ENCODE peak calls at places on chromosomes 16 and 17, in four cellular contexts. B is neural progenitor cell, R is PC-9, K is AG04449. D is an unnamed sample.
A peak's percentile ranks its signal among the peaks of the same experiment; 100 is the strongest.

GRCh38 chr16:70712942-70713341 is 27.1 kb upstream of the MTSS2 start:
- DNase-seq in K (no peak), R (no peak), B (no peak), D (no peak)

GRCh38 chr17:45386180-45386579 is 46.5 kb downstream of the ARHGAP27 start:
- DNase-seq in R (no peak), K (no peak), B (no peak), D (no peak)

GRCh38 chr17:61568219-61569072 is 22.6 kb downstream of the NACA2 start:
- DNase-seq in B (no peak), R (peak; percentile 17), K (no peak), D (no peak)

GRCh38 chr17:2392252-2393183 is 8.3 kb downstream of the MNT start:
- DNase-seq in R (peak; percentile 99), B (peak; percentile 98), K (no peak), D (peak; percentile 95)

GRCh38 chr16:73054732-73055481 is 7.0 kb upstream of the ZFHX3 start:
- DNase-seq in K (no peak), B (no peak), R (peak; percentile 62), D (peak; percentile 70)

GRCh38 chr17:64499805-64500486 is 3.1 kb upstream of the POLG2 start:
- DNase-seq in R (no peak), K (no peak), B (no peak), D (no peak)

GRCh38 chr17:300881-301280 is 51.7 kb downstream of the RPH3AL start:
- DNase-seq in B (no peak), R (no peak), K (no peak), D (no peak)

GRCh38 chr16:14056970-14057369 is 14.1 kb upstream of the MRTFB start:
- DNase-seq in K (no peak), R (no peak), B (no peak), D (peak; percentile 3)

GRCh38 chr17:75645501-75645888 is 12.3 kb downstream of the SMIM5 start:
- DNase-seq in R (peak; percentile 90), K (no peak), B (no peak), D (peak; percentile 49)

GRCh38 chr17:47733414-47734288 is 615 bp downstream of the TBX21 start:
- DNase-seq in B (peak; percentile 36), K (no peak), R (no peak), D (no peak)

GRCh38 chr17:8649157-8650118 is 18.9 kb upstream of the MYH10 start:
- DNase-seq in K (peak; percentile 95), R (no peak), B (no peak), D (peak; percentile 61)

GRCh38 chr17:7676533-7676932 is 10.8 kb downstream of the TP53 start:
- DNase-seq in B (no peak), R (no peak), K (no peak), D (no peak)

GRCh38 chr17:386145-386876 is 33.7 kb upstream of the RPH3AL start:
- DNase-seq in R (peak; percentile 90), B (peak; percentile 93), K (no peak), D (peak; percentile 13)

GRCh38 chr17:66835476-66835875 is 559 bp downstream of the CACNG5 start:
- DNase-seq in K (no peak), R (no peak), B (peak; percentile 13), D (no peak)

GRCh38 chr16:3009568-3010390 is 2.9 kb upstream of the CLDN9 start:
- DNase-seq in K (no peak), B (peak; percentile 73), R (peak; percentile 98), D (no peak)

GRCh38 chr17:37650419-37651003 is 7.3 kb upstream of the DDX52 start:
- DNase-seq in B (peak; percentile 74), R (peak; percentile 19), K (no peak), D (peak; percentile 53)

GRCh38 chr16:17827313-17827712 is 356.6 kb upstream of the XYLT1 start:
- DNase-seq in K (no peak), B (no peak), R (no peak), D (peak; percentile 69)

GRCh38 chr17:16379654-16380053 is 1.2 kb upstream of the UBB start:
- DNase-seq in R (no peak), K (no peak), B (no peak), D (no peak)

DNA sequence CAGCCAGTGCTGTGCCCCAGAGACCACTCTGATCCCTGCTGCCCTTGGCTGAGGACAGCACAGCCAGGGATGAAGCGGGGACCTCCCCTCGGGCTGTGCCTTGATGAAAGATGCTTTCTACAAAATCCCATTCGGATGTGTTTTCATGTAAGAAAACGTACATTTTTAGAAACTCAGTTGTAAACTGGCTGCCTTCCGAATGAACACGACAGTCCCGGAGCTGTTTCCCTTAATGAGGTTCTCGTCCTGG is 181.4 kb downstream of the SEC14L1 start:
- DNase-seq in K (no peak), R (no peak), B (no peak), D (no peak)
- H3K4me3 ChIP-seq in K (peak overlapping the region; percentile 72), R (peak overlapping the region; percentile 82), B (no peak overlapping the region), D (peak overlapping the region; percentile 30)

DNA sequence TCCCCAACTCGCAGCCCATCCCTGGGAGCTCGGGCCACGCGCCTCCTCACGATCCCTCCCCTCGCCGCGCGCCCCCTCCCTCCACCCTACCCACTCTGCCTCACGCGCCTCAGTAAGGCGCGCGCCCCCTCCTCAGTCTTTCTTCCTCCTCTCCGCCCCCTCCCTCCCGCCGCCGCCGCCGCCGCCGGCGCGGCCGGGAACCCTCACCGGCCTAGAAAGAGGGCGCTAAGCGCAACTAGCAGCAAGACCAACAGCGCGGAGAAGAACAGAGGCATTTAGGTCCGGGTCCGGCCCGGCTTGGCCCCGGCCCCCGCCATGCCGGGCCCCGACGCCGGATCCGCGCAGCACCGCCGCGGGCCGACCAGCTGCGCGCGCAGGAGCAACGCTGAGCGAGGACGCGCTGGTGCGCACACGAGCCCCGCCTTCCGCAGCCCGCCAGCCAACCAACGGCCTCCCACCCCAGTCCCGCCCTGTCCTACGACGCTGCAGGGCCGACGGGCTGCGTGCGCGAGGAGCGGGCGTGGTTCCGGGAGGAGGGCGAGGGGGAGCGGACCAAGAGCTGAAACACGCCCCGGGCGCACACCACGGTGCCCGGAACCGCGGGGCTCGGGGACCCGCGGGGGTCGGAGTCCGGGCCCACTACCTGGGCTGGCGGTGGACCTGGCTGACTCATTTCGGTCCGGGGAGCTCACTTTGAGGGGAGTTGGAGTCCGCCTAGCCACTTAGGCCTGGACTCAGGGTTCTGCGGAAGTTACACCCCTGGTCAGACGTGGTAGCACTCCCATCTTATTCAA is at the start of gene BLTP2:
- DNase-seq in B (peak; percentile 97), K (peak; percentile 50), R (peak; percentile 93), D (peak; percentile 95)
- TF ChIP-seq CTCF in B (no peak), K (no peak), R (no peak), D (no peak)

GRCh38 chr16:82345318-82345717 is 175.3 kb upstream of the MPHOSPH6 start:
- DNase-seq in R (no peak), K (no peak), B (peak; percentile 1), D (no peak)

GRCh38 chr16:82341146-82341669 is 171.2 kb upstream of the MPHOSPH6 start:
- DNase-seq in R (no peak), K (no peak), B (no peak), D (no peak)

GRCh38 chr16:82340531-82340930 is 170.5 kb upstream of the MPHOSPH6 start:
- DNase-seq in K (no peak), B (no peak), R (no peak), D (no peak)

GRCh38 chr16:82344157-82344556 is 174.1 kb upstream of the MPHOSPH6 start:
- DNase-seq in R (no peak), K (no peak), B (peak; percentile 47), D (no peak)
- H3K4me3 ChIP-seq in R (no peak overlapping the region), K (no peak overlapping the region), B (no peak overlapping the region), D (no peak overlapping the region)

GRCh38 chr16:86353185-86353584 is 157.1 kb upstream of the FOXF1 start:
- DNase-seq in K (no peak), B (no peak), R (no peak), D (no peak)

GRCh38 chr16:86351041-86351784 is 159.1 kb upstream of the FOXF1 start:
- DNase-seq in R (no peak), K (no peak), B (no peak), D (no peak)

GRCh38 chr16:86347916-86348555 is 162.3 kb upstream of the FOXF1 start:
- DNase-seq in K (no peak), R (no peak), B (no peak), D (no peak)

GRCh38 chr16:86349338-86349900 is 160.9 kb upstream of the FOXF1 start:
- DNase-seq in K (no peak), B (no peak), R (no peak), D (no peak)

GRCh38 chr16:86350289-86350688 is 160.0 kb upstream of the FOXF1 start:
- DNase-seq in K (no peak), R (no peak), B (no peak), D (no peak)
- TF ChIP-seq CTCF in K (no peak), R (no peak), B (no peak), D (no peak)

GRCh38 chr17:81902023-81902652 is at the start of gene NPB:
- DNase-seq in B (peak; percentile 74), K (no peak), R (no peak), D (no peak)
- H3K4me3 ChIP-seq in B (peak within 1 kb of the TSS; percentile 43), K (peak within 1 kb of the TSS; percentile 36), R (no peak within 1 kb of the TSS), D (peak within 1 kb of the TSS; percentile 3)